ENCODE peak calls at places on chromosomes 1 and 21, in eight cellular contexts. U, J, I, A, X, W, O and B are unnamed samples.
A peak's percentile ranks its signal among the peaks of the same experiment; 100 is the strongest.

GRCh38 chr21:25626752-25627151 is 12.3 kb upstream of the JAM2 start:
- DNase-seq in X (peak; percentile 5), O (no peak), W (peak; percentile 22), J (no peak), I (no peak), A (no peak), U (no peak), B (no peak)

GRCh38 chr1:39453603-39454002 is 37.8 kb upstream of the BMP8A start:
- DNase-seq in O (peak; percentile 80), U (no peak), A (no peak), W (peak; percentile 94), X (no peak), I (peak; percentile 61), J (peak; percentile 18), B (peak; percentile 81)

GRCh38 chr1:24996983-24997893 is 67.2 kb upstream of the RUNX3 start:
- DNase-seq in A (no peak), W (no peak), X (no peak), J (no peak), I (no peak), U (no peak), O (no peak), B (no peak)

GRCh38 chr1:201720522-201720844 is 108.5 kb upstream of the IPO9 start:
- DNase-seq in W (no peak), J (no peak), I (no peak), U (no peak), O (no peak), X (no peak), A (no peak), B (no peak)

GRCh38 chr1:5864256-5864655 is 128.0 kb downstream of the NPHP4 start:
- DNase-seq in W (no peak), J (no peak), A (no peak), O (no peak), U (no peak), I (no peak), X (no peak), B (no peak)

GRCh38 chr1:205493241-205494085 is 11.0 kb upstream of the CDK18 start:
- DNase-seq in W (peak; percentile 75), U (no peak), A (no peak), J (peak; percentile 89), X (peak; percentile 27), I (no peak), O (peak; percentile 56), B (peak; percentile 67)

GRCh38 chr1:5225687-5226389 is 571.4 kb downstream of the AJAP1 start:
- DNase-seq in A (no peak), I (no peak), U (no peak), X (no peak), O (no peak), J (no peak), W (no peak), B (no peak)

GRCh38 chr1:246602194-246602593 is 35.9 kb downstream of the CNST start:
- DNase-seq in I (no peak), J (no peak), A (no peak), X (no peak), U (no peak), W (peak; percentile 54), O (peak; percentile 34), B (no peak)

GRCh38 chr1:166695115-166695514 is 144.2 kb upstream of the POGK start:
- DNase-seq in W (no peak), A (no peak), X (peak; percentile 35), O (no peak), J (no peak), U (no peak), I (no peak), B (no peak)

GRCh38 chr1:198556969-198557368 is 16.5 kb upstream of the ATP6V1G3 start:
- DNase-seq in U (no peak), W (no peak), I (peak; percentile 29), J (no peak), A (no peak), O (no peak), X (no peak), B (no peak)

GRCh38 chr1:155970531-155971167 is 7.7 kb downstream of the ARHGEF2 start:
- DNase-seq in U (peak; percentile 72), O (peak; percentile 88), J (peak; percentile 57), I (peak; percentile 78), W (peak; percentile 85), X (no peak), A (peak; percentile 23), B (peak; percentile 85)